ENCODE peak calls at places on chromosomes 13 and 19, in ten cellular contexts. U is GM12865, E is RWPE1, F is GM10248, W is WERI-Rb-1, Y is A549, A is GM23338, I is DND-41, O is hypothalamus, X is NCI-H1092 treated with DMSO at 0.1 percent for 48 hours. V is an unnamed sample.

GRCh38 chr13:40895715-40896184 is 106.3 kb downstream of the SLC25A15 start:
- DNase-seq in U (no peak), E (no peak), F (no peak), W (no peak), Y (no peak), A (no peak), I (no peak), O (no peak), X (no peak), V (no peak)

GRCh38 chr19:1063030-1063908 is 3.7 kb upstream of the ARHGAP45 start:
- DNase-seq in U (peak), E (peak), F (peak), W (peak), Y (no peak), A (peak), I (peak), O (no peak), X (no peak), V (no peak)

GRCh38 chr13:100208596-100208995 is 119.7 kb downstream of the PCCA start:
- DNase-seq in U (no peak), E (no peak), F (no peak), W (no peak), Y (no peak), A (no peak), I (no peak), O (no peak), X (no peak), V (no peak)

GRCh38 chr13:21232196-21232595 is 55.7 kb downstream of the MRPL57 start:
- DNase-seq in U (no peak), E (no peak), F (no peak), W (no peak), Y (no peak), A (peak), I (peak), O (no peak), X (no peak), V (no peak)

GRCh38 chr19:38617764-38618589 is at the start of gene MAP4K1:
- DNase-seq in U (peak), E (no peak), F (peak), W (peak), Y (no peak), A (peak), I (peak), O (no peak), X (no peak), V (no peak)

GRCh38 chr13:27007166-27007565 is 164.4 kb downstream of the USP12 start:
- DNase-seq in U (no peak), E (no peak), F (no peak), W (peak), Y (no peak), A (peak), I (no peak), O (no peak), X (peak), V (peak)

GRCh38 chr13:98143601-98144500 is 957 bp downstream of the FARP1 start:
- DNase-seq in U (peak), E (peak), F (no peak), W (no peak), Y (peak), A (peak), I (no peak), O (no peak), X (peak), V (no peak)

GRCh38 chr13:31204592-31204991 is 4.8 kb downstream of the B3GLCT start:
- DNase-seq in U (no peak), E (peak), F (no peak), W (peak), Y (peak), A (no peak), I (no peak), O (no peak), X (no peak), V (no peak)

GRCh38 chr13:34408635-34409034 is 533.4 kb upstream of the NBEA start:
- DNase-seq in U (no peak), E (no peak), F (no peak), W (no peak), Y (no peak), A (no peak), I (no peak), O (no peak), X (no peak), V (no peak)

GRCh38 chr19:30105723-30106122 is 163.7 kb downstream of the URI1 start:
- DNase-seq in U (peak), E (no peak), F (no peak), W (no peak), Y (no peak), A (no peak), I (no peak), O (no peak), X (no peak), V (no peak)

GRCh38 chr19:42281175-42282035 is 12.4 kb downstream of the CIC start:
- DNase-seq in U (no peak), E (peak), F (no peak), W (peak), Y (peak), A (peak), I (peak), O (peak), X (peak), V (peak)

GRCh38 chr19:3515891-3516422 is 9.8 kb downstream of the FZR1 start:
- DNase-seq in U (no peak), E (no peak), F (no peak), W (no peak), Y (no peak), A (no peak), I (no peak), O (no peak), X (no peak), V (no peak)

GRCh38 chr19:21483589-21484170 is 21.7 kb upstream of the ZNF429 start:
- DNase-seq in U (peak), E (no peak), F (peak), W (peak), Y (no peak), A (peak), I (peak), O (no peak), X (peak), V (no peak)

GRCh38 chr19:27774337-27774736 is 1438.6 kb downstream of the UQCRFS1 start:
- DNase-seq in U (no peak), E (no peak), F (no peak), W (peak), Y (no peak), A (peak), I (peak), O (no peak), X (no peak), V (peak)